ENCODE peak calls at places on chromosome 9, in five cellular contexts. G is CD8-positive, alpha-beta T cell; Q is GM23248; P is CD8-positive, alpha-beta memory T cell; E is stimulated activated naive CD4-positive, alpha-beta T cell. V is an unnamed sample.

GRCh38 chr9:110875275-110875674 is 163.0 kb downstream of the LPAR1 start:
- DNase-seq in G (no peak), Q (no peak), P (no peak), E (no peak), V (peak)

GRCh38 chr9:75548871-75549270 is 341.6 kb upstream of the PCSK5 start:
- DNase-seq in G (no peak), Q (no peak), P (no peak), E (no peak), V (no peak)

GRCh38 chr9:69645488-69645887 is 26.7 kb downstream of the APBA1 start:
- DNase-seq in G (no peak), Q (no peak), P (no peak), E (no peak), V (no peak)

GRCh38 chr9:38026021-38026809 is 42.8 kb downstream of the SHB start:
- DNase-seq in G (no peak), Q (peak), P (no peak), E (no peak), V (no peak)

GRCh38 chr9:137423810-137424291 is 658 bp downstream of the NOXA1 start:
- DNase-seq in G (no peak), Q (no peak), P (peak), E (no peak), V (peak)

GRCh38 chr9:128203024-128203841 is at the start of gene DNM1:
- DNase-seq in G (peak), Q (peak), P (peak), E (peak), V (peak)

GRCh38 chr9:132986586-132986985 is 8.1 kb downstream of the GFI1B start:
- DNase-seq in G (no peak), Q (peak), P (no peak), E (no peak), V (no peak)

GRCh38 chr9:131661954-131662621 is 77.8 kb downstream of the RAPGEF1 start:
- DNase-seq in G (peak), Q (no peak), P (peak), E (peak), V (no peak)

GRCh38 chr9:106771618-106772017 is 91.3 kb upstream of the ZNF462 start:
- DNase-seq in G (no peak), Q (no peak), P (no peak), E (no peak), V (peak)

GRCh38 chr9:134219721-134220060 is 55.3 kb upstream of the RNU6ATAC start:
- DNase-seq in G (no peak), Q (no peak), P (peak), E (no peak), V (no peak)

GRCh38 chr9:7560669-7561305 is 238.8 kb downstream of the DMAC1 start:
- DNase-seq in G (no peak), Q (no peak), P (no peak), E (no peak), V (no peak)

GRCh38 chr9:16367605-16368424 is 502.7 kb downstream of the BNC2 start:
- DNase-seq in G (no peak), Q (peak), P (no peak), E (no peak), V (no peak)

GRCh38 chr9:135320943-135321342 is 158.6 kb upstream of the PPP1R26 start:
- DNase-seq in G (no peak), Q (no peak), P (no peak), E (no peak), V (no peak)

GRCh38 chr9:37913480-37914153 is 9.7 kb upstream of the SLC25A51 start:
- DNase-seq in G (peak), Q (peak), P (peak), E (peak), V (peak)

GRCh38 chr9:128819716-128820664 is 1.7 kb downstream of the ENDOG start:
- DNase-seq in G (no peak), Q (peak), P (no peak), E (no peak), V (peak)

GRCh38 chr9:105385372-105385985 is 62.4 kb upstream of the FSD1L start:
- DNase-seq in G (no peak), Q (no peak), P (no peak), E (peak), V (no peak)

GRCh38 chr9:38074441-38074943 is 5.5 kb upstream of the SHB start:
- DNase-seq in G (no peak), Q (peak), P (no peak), E (no peak), V (no peak)

GRCh38 chr9:13962006-13962405 is 351.9 kb downstream of the NFIB start:
- DNase-seq in G (no peak), Q (no peak), P (no peak), E (no peak), V (no peak)

GRCh38 chr9:90770339-90770738 is 31.3 kb upstream of the SYK start:
- DNase-seq in G (no peak), Q (no peak), P (no peak), E (no peak), V (no peak)

GRCh38 chr9:93052791-93053540 is 5.5 kb upstream of the SUSD3 start:
- DNase-seq in G (no peak), Q (no peak), P (no peak), E (no peak), V (no peak)

GRCh38 chr9:2127486-2127885 is 112.3 kb downstream of the SMARCA2 start:
- DNase-seq in G (no peak), Q (peak), P (no peak), E (no peak), V (no peak)

GRCh38 chr9:37938121-37938906 is 34.4 kb upstream of the SLC25A51 start:
- DNase-seq in G (no peak), Q (peak), P (no peak), E (no peak), V (no peak)

GRCh38 chr9:21160178-21160577 is 6.3 kb downstream of the IFNA21 start:
- DNase-seq in G (peak), Q (no peak), P (peak), E (no peak), V (no peak)